ENCODE peak calls at places on chromosomes 12 and 14, in eight cellular contexts. Z, C, E, W, Q, N, I and D are unnamed samples.

GRCh38 chr14:76774471-76775158 is 13.3 kb downstream of the VASH1 start:
- DNase-seq in E (no peak), Q (no peak), N (no peak), W (no peak), C (no peak), Z (no peak), I (no peak), D (no peak)

GRCh38 chr12:5083955-5084849 is 40.5 kb downstream of the KCNA5 start:
- DNase-seq in Q (no peak), N (no peak), W (no peak), E (peak; percentile 62), C (peak; percentile 62), I (no peak), Z (no peak), D (no peak)

GRCh38 chr12:116818948-116819832 is 62.1 kb downstream of the HRK start:
- DNase-seq in W (peak; percentile 87), I (peak; percentile 73), C (peak; percentile 90), Q (peak; percentile 91), Z (peak; percentile 94), N (peak; percentile 92), E (peak; percentile 97), D (peak; percentile 92)

GRCh38 chr12:29693962-29694361 is 89.8 kb downstream of the TMTC1 start:
- DNase-seq in Q (no peak), Z (no peak), N (no peak), I (no peak), W (no peak), C (no peak), E (no peak), D (no peak)

GRCh38 chr14:53630336-53630735 is 326.3 kb downstream of the BMP4 start:
- DNase-seq in Q (no peak), Z (no peak), W (no peak), E (no peak), I (no peak), C (peak; percentile 4), N (no peak), D (no peak)

GRCh38 chr14:99562848-99563748 is 40.9 kb downstream of the CCDC85C start:
- DNase-seq in W (peak; percentile 92), N (peak; percentile 82), Z (peak; percentile 93), Q (peak; percentile 76), E (peak; percentile 97), I (peak; percentile 24), C (peak; percentile 96), D (peak; percentile 91)

GRCh38 chr12:12081836-12082497 is 11.2 kb downstream of the BCL2L14 start:
- DNase-seq in E (peak; percentile 57), C (peak; percentile 13), N (peak; percentile 78), Z (no peak), W (no peak), I (no peak), Q (peak; percentile 62), D (no peak)

GRCh38 chr12:76611533-76611932 is 52.0 kb upstream of the OSBPL8 start:
- DNase-seq in Q (no peak), W (no peak), Z (no peak), I (no peak), N (no peak), C (no peak), E (no peak), D (no peak)

GRCh38 chr14:22304324-22304723 is 284.7 kb downstream of the DAD1 start:
- DNase-seq in N (no peak), Z (no peak), E (no peak), C (no peak), I (no peak), Q (no peak), W (no peak), D (no peak)

GRCh38 chr14:22305563-22306127 is 283.4 kb downstream of the DAD1 start:
- DNase-seq in Z (no peak), I (no peak), E (no peak), Q (no peak), W (no peak), C (no peak), N (no peak), D (no peak)

GRCh38 chr14:22300646-22301045 is 288.4 kb downstream of the DAD1 start:
- DNase-seq in I (no peak), Q (no peak), N (no peak), Z (no peak), C (no peak), E (no peak), W (no peak), D (no peak)

DNA sequence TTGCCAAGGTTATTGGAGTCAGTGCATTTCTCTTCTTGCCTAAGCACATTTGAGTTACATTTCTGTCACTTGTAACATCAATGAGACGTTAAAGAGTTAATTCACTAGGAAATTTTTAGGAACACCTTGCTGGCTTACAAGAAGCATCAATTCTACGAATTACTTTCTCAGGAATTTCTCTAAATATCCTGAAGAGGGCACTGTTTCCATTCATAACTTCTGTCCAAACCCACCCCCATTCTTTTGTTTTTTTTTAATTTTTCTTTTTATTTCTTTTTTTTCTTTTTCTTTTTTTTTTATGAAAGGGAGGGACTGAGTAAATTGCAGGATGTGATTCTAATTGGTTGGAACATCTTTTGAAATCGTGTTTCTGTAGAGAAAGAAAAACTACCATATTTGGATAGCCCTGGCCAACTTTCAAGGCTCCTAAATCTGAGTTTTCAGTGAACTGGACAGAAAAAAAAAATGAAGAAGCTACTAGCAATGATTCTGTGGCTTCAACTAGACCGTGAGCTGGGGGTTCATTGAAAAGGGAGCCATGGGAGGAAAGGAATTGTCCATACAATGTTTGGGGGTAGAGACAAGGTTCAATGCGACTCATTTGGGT is 285.3 kb downstream of the DAD1 start:
- DNase-seq in W (no peak), E (peak; percentile 18), Q (no peak), N (no peak), I (no peak), Z (no peak), C (peak; percentile 30), D (no peak)
- TF ChIP-seq CTCF in W (no peak), E (peak; percentile 59), Q (peak; percentile 49), N (peak; percentile 51), I (no peak), Z (peak; percentile 61), C (peak; percentile 41), D (peak; percentile 44)

DNA sequence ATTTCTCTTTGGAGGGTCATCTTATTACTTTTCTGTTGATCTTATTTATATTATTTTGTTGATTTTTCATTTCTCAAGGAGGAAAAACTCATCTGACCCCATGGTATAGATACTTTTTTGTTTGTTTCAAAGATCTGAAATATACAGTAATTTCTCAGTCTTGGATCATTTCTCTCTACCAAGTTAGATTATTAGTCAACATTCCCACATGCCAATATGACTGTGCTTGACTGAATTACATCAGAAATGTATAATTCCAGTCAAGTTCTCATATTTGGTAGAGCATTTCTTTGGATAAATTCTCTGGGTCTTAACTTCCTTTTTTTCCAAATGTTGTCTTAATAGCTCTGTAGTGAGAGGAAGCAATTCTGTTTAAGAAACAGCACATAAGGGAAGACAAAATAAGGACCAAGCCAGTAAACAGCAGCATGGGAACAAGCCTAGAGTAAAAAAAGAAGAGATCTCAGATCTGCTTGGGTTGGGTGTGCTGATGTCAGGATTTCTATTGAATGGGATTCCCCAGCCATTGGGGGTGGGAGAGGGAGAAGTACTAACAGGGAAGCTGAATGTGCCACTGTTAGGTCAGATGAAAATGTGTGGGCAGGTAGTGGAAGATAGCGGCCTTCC is 14.3 kb upstream of the DYRK2 start:
- DNase-seq in Q (no peak), E (no peak), N (no peak), W (no peak), C (no peak), Z (no peak), I (no peak), D (no peak)
- H3K4me1 ChIP-seq in Q (no peaks in the 10 kb centered on the region), E (peaks cover 17% of the 10 kb centered on the region), N (no peaks in the 10 kb centered on the region), W (no peaks in the 10 kb centered on the region), C (peaks cover 18% of the 10 kb centered on the region), Z (no peaks in the 10 kb centered on the region), I (peaks cover 16% of the 10 kb centered on the region), D (no peaks in the 10 kb centered on the region)

DNA sequence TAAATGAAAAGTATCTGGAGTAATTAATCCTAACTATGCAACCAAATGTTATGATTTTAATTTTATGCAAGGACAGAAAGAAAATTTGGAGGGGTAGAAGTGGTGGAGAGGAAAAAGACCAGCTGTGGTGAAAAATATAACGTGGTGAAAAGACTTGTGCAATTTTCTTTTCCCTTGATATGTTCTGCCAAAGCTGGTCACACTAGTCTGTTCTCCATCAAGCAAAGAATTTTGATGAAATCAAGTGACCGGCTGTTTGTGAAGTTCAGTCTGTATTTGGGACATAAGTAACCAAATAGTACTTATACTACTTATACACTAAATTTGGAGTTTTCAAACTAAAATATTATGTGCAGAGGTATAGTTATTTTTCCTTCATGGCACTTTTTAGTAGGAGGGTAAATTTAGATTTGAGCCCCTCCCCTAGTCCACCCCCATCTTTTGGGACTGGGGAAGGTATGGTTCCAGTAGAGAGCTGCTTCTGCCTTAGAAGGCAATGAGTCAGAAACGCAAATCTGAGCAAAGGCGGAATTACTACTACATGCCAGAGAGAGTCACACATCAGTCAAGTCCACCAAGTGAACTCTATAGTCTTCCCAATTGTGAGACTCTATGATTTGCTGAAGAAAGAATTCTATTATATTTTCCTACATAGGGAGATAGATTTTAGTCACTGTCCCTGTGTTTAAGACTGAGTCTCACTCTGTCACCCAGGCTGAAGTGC is 229.7 kb downstream of the SLC25A21 start:
- DNase-seq in N (no peak), E (no peak), W (no peak), I (no peak), Q (no peak), Z (no peak), C (no peak), D (no peak)
- TF ChIP-seq CTCF in N (peak; percentile 14), E (peak; percentile 1), W (no peak), I (no peak), Q (no peak), Z (peak; percentile 1), C (no peak), D (no peak)

GRCh38 chr14:30560581-30560980 is 1.6 kb downstream of the G2E3 start:
- DNase-seq in Q (no peak), C (no peak), I (no peak), Z (no peak), E (no peak), W (no peak), N (no peak), D (no peak)

GRCh38 chr14:30564868-30565248 is 5.9 kb downstream of the G2E3 start:
- DNase-seq in I (no peak), W (no peak), Q (no peak), C (no peak), N (no peak), E (no peak), Z (no peak), D (no peak)

GRCh38 chr14:30559638-30560071 is 697 bp downstream of the G2E3 start:
- DNase-seq in W (no peak), N (no peak), C (peak; percentile 22), E (peak; percentile 75), Q (no peak), I (no peak), Z (no peak), D (no peak)

GRCh38 chr14:30569216-30569902 is 10.4 kb downstream of the G2E3 start:
- DNase-seq in C (no peak), E (peak; percentile 32), Q (no peak), N (no peak), Z (no peak), I (no peak), W (no peak), D (no peak)

DNA sequence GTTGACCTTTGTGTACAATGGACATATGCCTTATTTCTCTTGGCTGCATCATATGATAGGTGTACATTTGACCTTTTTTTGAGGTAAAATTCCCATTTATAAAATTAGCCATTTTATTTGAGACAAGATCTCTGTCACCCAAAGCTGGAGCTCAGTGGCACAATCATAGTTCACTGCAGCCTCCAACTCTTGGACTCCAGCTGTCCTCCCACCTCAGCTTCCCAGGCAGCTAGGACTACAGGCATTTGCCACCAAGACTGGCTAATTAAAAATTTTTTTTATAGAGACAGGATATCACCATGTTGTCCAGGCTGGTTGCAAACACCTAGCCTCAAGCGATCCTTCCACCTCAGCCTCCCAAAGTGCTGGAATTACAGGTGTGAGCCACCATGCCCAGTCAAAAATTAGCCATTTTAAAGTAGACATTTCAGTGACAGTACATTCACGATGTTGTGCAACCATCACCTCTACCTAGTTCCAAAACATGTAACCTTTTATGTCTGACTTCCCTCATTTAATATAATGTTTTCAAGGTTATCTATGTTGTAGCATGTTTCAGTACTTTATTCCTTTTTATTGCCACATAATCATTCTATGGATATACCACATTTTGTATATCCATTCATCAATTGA is 5.4 kb downstream of the G2E3 start:
- DNase-seq in I (no peak), Z (no peak), W (no peak), E (no peak), Q (no peak), N (no peak), C (no peak), D (no peak)
- H3K4me1 ChIP-seq in I (peaks cover 12% of the 10 kb centered on the region), Z (peaks cover 9% of the 10 kb centered on the region), W (no peaks in the 10 kb centered on the region), E (peaks cover 38% of the 10 kb centered on the region), Q (peaks cover 12% of the 10 kb centered on the region), N (peaks cover 11% of the 10 kb centered on the region), C (peaks cover 3% of the 10 kb centered on the region), D (no peaks in the 10 kb centered on the region)